ENCODE peak calls at places on chromosome 3, in seven cellular contexts. O is vagina, Z is AG04449, P is A549, T is fibroblast of the aortic adventitia, B is lower leg skin, K is AG10803. H is an unnamed sample.

GRCh38 chr3:43754316-43754715 is 63.6 kb downstream of the ABHD5 start:
- DNase-seq in K (peak), O (no peak), B (no peak), T (no peak), Z (no peak), P (no peak), H (no peak)

GRCh38 chr3:192933779-192934456 is 16.3 kb upstream of the MB21D2 start:
- DNase-seq in K (no peak), B (no peak), P (no peak), Z (no peak), O (no peak), T (peak), H (no peak)

GRCh38 chr3:143171141-143171651 is 51.6 kb downstream of the CHST2 start:
- DNase-seq in P (no peak), T (peak), Z (peak), K (peak), O (no peak), B (no peak), H (no peak)

GRCh38 chr3:96331341-96331740 is 483.1 kb upstream of the EPHA6 start:
- DNase-seq in K (no peak), O (no peak), B (no peak), Z (no peak), P (no peak), T (no peak), H (no peak)

GRCh38 chr3:47681016-47681415 is 100.7 kb downstream of the SMARCC1 start:
- DNase-seq in B (no peak), O (no peak), K (no peak), P (no peak), T (no peak), Z (no peak), H (no peak)

GRCh38 chr3:129106866-129107565 is 14.6 kb downstream of the RAB43 start:
- DNase-seq in P (no peak), Z (no peak), O (no peak), T (no peak), B (no peak), K (no peak), H (no peak)

GRCh38 chr3:101072299-101072698 is 79.1 kb upstream of the ABI3BP start:
- DNase-seq in K (no peak), Z (no peak), P (peak), O (no peak), T (peak), B (no peak), H (no peak)

GRCh38 chr3:111385971-111386495 is 156.0 kb upstream of the CD96 start:
- DNase-seq in Z (no peak), K (no peak), B (no peak), O (no peak), T (no peak), P (no peak), H (no peak)

GRCh38 chr3:107813066-107813465 is 277.8 kb downstream of the CD47 start:
- DNase-seq in B (no peak), O (no peak), P (no peak), K (no peak), T (peak), Z (no peak), H (no peak)

GRCh38 chr3:142077859-142078500 is 71.4 kb downstream of the TFDP2 start:
- DNase-seq in K (no peak), P (no peak), O (no peak), T (no peak), Z (no peak), B (no peak), H (no peak)

GRCh38 chr3:14826069-14826468 is 7.3 kb downstream of the FGD5 start:
- DNase-seq in T (no peak), P (no peak), B (no peak), K (no peak), O (no peak), Z (no peak), H (no peak)

GRCh38 chr3:55189359-55189801 is 261.5 kb upstream of the LRTM1 start:
- DNase-seq in O (no peak), P (no peak), B (no peak), K (peak), Z (peak), T (peak), H (peak)

GRCh38 chr3:106281231-106281630 is 412.4 kb upstream of the CBLB start:
- DNase-seq in P (no peak), Z (peak), K (peak), O (no peak), T (peak), B (no peak), H (peak)

GRCh38 chr3:163779396-163780344 is 1298.6 kb downstream of the SI start:
- DNase-seq in P (no peak), K (no peak), T (no peak), Z (no peak), B (peak), O (no peak), H (no peak)

GRCh38 chr3:153881201-153881600 is 240.0 kb upstream of the ARHGEF26 start:
- DNase-seq in Z (no peak), T (no peak), P (no peak), O (no peak), B (no peak), K (no peak), H (no peak)

GRCh38 chr3:182606905-182607504 is 186.3 kb upstream of the ATP11B start:
- DNase-seq in P (no peak), Z (no peak), B (no peak), T (no peak), K (no peak), O (no peak), H (no peak)

GRCh38 chr3:112089956-112090898 is 4.0 kb downstream of the C3orf52 start:
- DNase-seq in P (no peak), T (no peak), B (no peak), K (no peak), O (no peak), Z (no peak), H (no peak)

GRCh38 chr3:15645740-15646490 is 44.4 kb downstream of the BTD start:
- DNase-seq in Z (peak), P (peak), K (peak), O (no peak), T (peak), B (peak), H (peak)

GRCh38 chr3:123660900-123661299 is 76.0 kb upstream of the HACD2 start:
- DNase-seq in T (peak), K (peak), O (no peak), Z (peak), B (peak), P (no peak), H (peak)

GRCh38 chr3:30668051-30668609 is 61.7 kb downstream of the TGFBR2 start:
- DNase-seq in T (no peak), P (no peak), K (no peak), B (no peak), Z (no peak), O (no peak), H (no peak)

GRCh38 chr3:189727898-189728297 is 96.7 kb downstream of the TP63 start:
- DNase-seq in Z (no peak), T (peak), B (no peak), P (no peak), K (peak), O (no peak), H (no peak)

GRCh38 chr3:151468284-151468917 is 7.5 kb upstream of the IGSF10 start:
- DNase-seq in K (peak), Z (no peak), B (no peak), T (peak), P (peak), O (no peak), H (peak)

GRCh38 chr3:107963581-107963980 is 127.2 kb downstream of the CD47 start:
- DNase-seq in O (no peak), Z (no peak), B (no peak), K (no peak), T (peak), P (no peak), H (no peak)

GRCh38 chr3:168878655-168879054 is 782.9 kb upstream of the GOLIM4 start:
- DNase-seq in O (no peak), K (peak), P (no peak), T (peak), B (no peak), Z (no peak), H (peak)

GRCh38 chr3:64327039-64327804 is 102.0 kb upstream of the PRICKLE2 start:
- DNase-seq in T (peak), Z (no peak), K (peak), P (no peak), B (peak), O (peak), H (no peak)

GRCh38 chr3:33717616-33717865 is 513 bp downstream of the CLASP2 start:
- DNase-seq in B (no peak), K (no peak), Z (no peak), T (peak), P (peak), O (no peak), H (no peak)
- TF ChIP-seq CTCF in B (no peak), K (no peak), Z (no peak), T (no peak), P (no peak), O (no peak), H (no peak)

DNA sequence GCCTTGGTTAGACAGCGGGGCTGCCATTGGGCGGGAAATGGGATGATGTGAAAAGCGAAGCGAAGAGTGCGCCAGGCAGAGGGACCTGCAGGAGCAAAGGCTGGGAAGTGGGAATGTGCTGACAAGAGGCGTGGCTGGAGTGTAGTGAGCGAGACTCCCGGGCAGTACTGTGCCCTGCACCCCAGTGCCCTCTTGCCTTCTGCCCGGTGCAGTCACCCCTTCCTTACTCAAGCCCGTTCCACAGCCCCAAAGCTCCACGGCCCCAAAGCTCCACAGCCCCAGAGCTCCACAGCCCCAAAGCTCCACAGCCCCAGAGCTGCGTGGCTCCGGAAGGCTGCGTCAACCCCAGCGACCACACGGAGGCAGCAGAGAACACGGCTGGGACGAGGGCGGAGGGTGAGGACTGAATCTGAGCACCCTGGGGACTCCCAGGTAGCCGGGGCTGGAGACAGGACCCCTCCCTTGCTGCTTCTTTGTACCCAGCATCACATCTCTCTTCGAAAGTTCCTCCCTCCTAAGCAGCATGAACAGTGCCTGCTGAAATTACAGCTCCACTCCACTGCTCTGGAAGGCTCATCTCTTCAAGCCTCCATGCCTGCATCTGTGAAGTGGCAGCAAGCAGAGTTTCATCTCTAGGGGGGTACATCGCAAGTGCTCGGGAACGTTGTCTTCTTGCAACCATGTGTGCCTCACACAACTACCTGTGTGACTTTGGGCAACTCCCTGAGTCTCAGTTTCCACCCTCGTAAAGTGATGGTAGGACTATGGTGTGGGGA is 108.9 kb downstream of the FBLN2 start:
- DNase-seq in T (no peak), O (no peak), B (no peak), P (peak), K (peak), Z (no peak), H (no peak)
- H3K4me3 ChIP-seq in T (peak), O (no peak), B (no peak), P (no peak), K (peak), Z (no peak), H (no peak)

GRCh38 chr3:41224120-41224806 is 25.0 kb downstream of the CTNNB1 start:
- DNase-seq in T (peak), O (no peak), Z (peak), B (no peak), K (peak), P (no peak), H (no peak)
- TF ChIP-seq CTCF in T (peak), O (no peak), Z (no peak), B (no peak), K (peak), P (no peak), H (no peak)

DNA sequence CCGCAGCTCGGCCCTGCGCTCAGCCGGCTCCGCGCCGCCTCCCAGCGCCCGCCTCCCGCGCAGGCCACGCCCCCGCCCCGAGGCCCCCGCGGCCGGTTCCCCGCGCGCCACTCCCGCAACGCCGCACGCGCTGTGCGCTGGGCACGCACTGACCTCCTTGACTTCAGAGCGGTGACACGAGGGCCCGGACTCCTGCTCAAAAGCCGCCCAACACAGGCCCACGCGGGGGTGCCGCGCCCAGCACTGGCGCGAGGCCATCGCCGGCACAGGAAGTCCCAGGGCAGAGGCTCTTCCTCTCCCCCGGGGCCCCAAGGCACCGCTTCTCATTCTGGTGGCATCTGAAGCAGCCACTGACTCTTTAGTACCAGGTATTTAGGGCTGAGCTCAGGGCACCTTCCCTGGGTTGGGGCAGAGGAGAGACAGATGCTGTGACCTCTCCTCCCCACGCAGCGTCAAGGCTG is 12.4 kb downstream of the TNK2 start:
- DNase-seq in O (no peak), B (peak), K (no peak), Z (no peak), T (no peak), P (peak), H (no peak)
- H3K4me3 ChIP-seq in O (peak), B (peak), K (peak), Z (peak), T (peak), P (peak), H (peak)

GRCh38 chr3:169964176-169964575 is 2.4 kb upstream of the SEC62 start:
- DNase-seq in P (no peak), O (no peak), Z (no peak), B (no peak), K (no peak), T (peak), H (no peak)
- TF ChIP-seq CTCF in P (no peak), O (no peak), Z (no peak), B (no peak), K (no peak), T (no peak), H (no peak)

GRCh38 chr3:11224010-11224409 is 48.2 kb upstream of the ATG7 start:
- DNase-seq in Z (no peak), P (no peak), T (no peak), B (no peak), K (no peak), O (no peak), H (no peak)
- H3K4me3 ChIP-seq in Z (no peak), P (no peak), T (no peak), B (no peak), K (no peak), O (no peak), H (no peak)

GRCh38 chr3:160006282-160007163 is 17.9 kb downstream of the IL12A start:
- DNase-seq in O (no peak), P (peak), Z (peak), K (peak), T (peak), B (peak), H (peak)
- TF ChIP-seq CTCF in O (peak), P (peak), Z (peak), K (peak), T (peak), B (no peak), H (peak)

GRCh38 chr3:147651107-147651506 is 241.9 kb downstream of the ZIC1 start:
- DNase-seq in Z (no peak), B (no peak), O (no peak), T (peak), K (no peak), P (no peak), H (no peak)
- H3K4me3 ChIP-seq in Z (no peak), B (no peak), O (no peak), T (no peak), K (no peak), P (no peak), H (no peak)

H was measured in HFF-Myc.